ENCODE peak calls at places on chromosome 10, in six cellular contexts. One of them, this sample, is unnamed.

GRCh38 chr10:118272090-118272775 is 69.9 kb downstream of the FAM204A start:
- DNase-seq in PC-9: no peak
- DNase-seq in cardiac muscle cell: peak; percentile 21
- DNase-seq in BJ: peak; percentile 5
- DNase-seq in BE2C: no peak
- DNase-seq in GM13976: no peak
- DNase-seq in this sample: no peak

GRCh38 chr10:5640036-5640435 is 26.4 kb downstream of the ASB13 start:
- DNase-seq in PC-9: no peak
- DNase-seq in cardiac muscle cell: no peak
- DNase-seq in BJ: no peak
- DNase-seq in BE2C: no peak
- DNase-seq in GM13976: no peak
- DNase-seq in this sample: no peak

GRCh38 chr10:18100664-18101063 is 39.6 kb upstream of the CACNB2 start:
- DNase-seq in PC-9: no peak
- DNase-seq in cardiac muscle cell: peak; percentile 30
- DNase-seq in BJ: no peak
- DNase-seq in BE2C: no peak
- DNase-seq in GM13976: no peak
- DNase-seq in this sample: no peak

GRCh38 chr10:134205-134742 is 981 bp upstream of the ZMYND11 start:
- DNase-seq in PC-9: no peak
- DNase-seq in cardiac muscle cell: no peak
- DNase-seq in BJ: no peak
- DNase-seq in BE2C: no peak
- DNase-seq in GM13976: no peak
- DNase-seq in this sample: no peak

GRCh38 chr10:82969405-82969804 is 1094.4 kb downstream of the NRG3 start:
- DNase-seq in PC-9: no peak
- DNase-seq in cardiac muscle cell: peak; percentile 56
- DNase-seq in BJ: no peak
- DNase-seq in BE2C: no peak
- DNase-seq in GM13976: peak; percentile 8
- DNase-seq in this sample: no peak

GRCh38 chr10:121104476-121105111 is 253.4 kb downstream of the WDR11 start:
- DNase-seq in PC-9: no peak
- DNase-seq in cardiac muscle cell: no peak
- DNase-seq in BJ: no peak
- DNase-seq in BE2C: no peak
- DNase-seq in GM13976: no peak
- DNase-seq in this sample: no peak

GRCh38 chr10:12459338-12459737 is 110.0 kb downstream of the CAMK1D start:
- DNase-seq in PC-9: no peak
- DNase-seq in cardiac muscle cell: no peak
- DNase-seq in BJ: no peak
- DNase-seq in BE2C: no peak
- DNase-seq in GM13976: no peak
- DNase-seq in this sample: no peak

GRCh38 chr10:97823734-97824133 is 25.9 kb upstream of the GOLGA7B start:
- DNase-seq in PC-9: no peak
- DNase-seq in cardiac muscle cell: no peak
- DNase-seq in BJ: no peak
- DNase-seq in BE2C: no peak
- DNase-seq in GM13976: no peak
- DNase-seq in this sample: no peak

GRCh38 chr10:89078729-89079672 is 88.4 kb downstream of the FAS start:
- DNase-seq in PC-9: no peak
- DNase-seq in cardiac muscle cell: peak; percentile 27
- DNase-seq in BJ: peak; percentile 35
- DNase-seq in BE2C: no peak
- DNase-seq in GM13976: no peak
- DNase-seq in this sample: no peak

GRCh38 chr10:7610651-7611389 is 55.9 kb downstream of the ITIH5 start:
- DNase-seq in PC-9: no peak
- DNase-seq in cardiac muscle cell: peak; percentile 96
- DNase-seq in BJ: peak; percentile 96
- DNase-seq in BE2C: no peak
- DNase-seq in GM13976: no peak
- DNase-seq in this sample: no peak

GRCh38 chr10:100774223-100774622 is 28.8 kb downstream of the PAX2 start:
- DNase-seq in PC-9: no peak
- DNase-seq in cardiac muscle cell: no peak
- DNase-seq in BJ: no peak
- DNase-seq in BE2C: no peak
- DNase-seq in GM13976: no peak
- DNase-seq in this sample: no peak

GRCh38 chr10:28137907-28138880 is 139.3 kb upstream of the ODAD2 start:
- DNase-seq in PC-9: no peak
- DNase-seq in cardiac muscle cell: peak; percentile 18
- DNase-seq in BJ: peak; percentile 97
- DNase-seq in BE2C: no peak
- DNase-seq in GM13976: no peak
- DNase-seq in this sample: no peak

GRCh38 chr10:28130267-28130666 is 131.4 kb upstream of the ODAD2 start:
- DNase-seq in PC-9: no peak
- DNase-seq in cardiac muscle cell: peak; percentile 40
- DNase-seq in BJ: peak; percentile 50
- DNase-seq in BE2C: no peak
- DNase-seq in GM13976: no peak
- DNase-seq in this sample: no peak

GRCh38 chr10:28139138-28139537 is 140.3 kb upstream of the ODAD2 start:
- DNase-seq in PC-9: no peak
- DNase-seq in cardiac muscle cell: peak; percentile 9
- DNase-seq in BJ: no peak
- DNase-seq in BE2C: no peak
- DNase-seq in GM13976: no peak
- DNase-seq in this sample: no peak

GRCh38 chr10:28135258-28135657 is 136.4 kb upstream of the ODAD2 start:
- DNase-seq in PC-9: no peak
- DNase-seq in cardiac muscle cell: peak; percentile 17
- DNase-seq in BJ: no peak
- DNase-seq in BE2C: no peak
- DNase-seq in GM13976: no peak
- DNase-seq in this sample: no peak
- TF ChIP-seq CTCF in PC-9: no peak
- TF ChIP-seq CTCF in cardiac muscle cell: peak; percentile 13
- TF ChIP-seq CTCF in BJ: peak; percentile 27
- TF ChIP-seq CTCF in BE2C: no peak
- TF ChIP-seq CTCF in GM13976: no peak
- TF ChIP-seq CTCF in this sample: no peak

DNA sequence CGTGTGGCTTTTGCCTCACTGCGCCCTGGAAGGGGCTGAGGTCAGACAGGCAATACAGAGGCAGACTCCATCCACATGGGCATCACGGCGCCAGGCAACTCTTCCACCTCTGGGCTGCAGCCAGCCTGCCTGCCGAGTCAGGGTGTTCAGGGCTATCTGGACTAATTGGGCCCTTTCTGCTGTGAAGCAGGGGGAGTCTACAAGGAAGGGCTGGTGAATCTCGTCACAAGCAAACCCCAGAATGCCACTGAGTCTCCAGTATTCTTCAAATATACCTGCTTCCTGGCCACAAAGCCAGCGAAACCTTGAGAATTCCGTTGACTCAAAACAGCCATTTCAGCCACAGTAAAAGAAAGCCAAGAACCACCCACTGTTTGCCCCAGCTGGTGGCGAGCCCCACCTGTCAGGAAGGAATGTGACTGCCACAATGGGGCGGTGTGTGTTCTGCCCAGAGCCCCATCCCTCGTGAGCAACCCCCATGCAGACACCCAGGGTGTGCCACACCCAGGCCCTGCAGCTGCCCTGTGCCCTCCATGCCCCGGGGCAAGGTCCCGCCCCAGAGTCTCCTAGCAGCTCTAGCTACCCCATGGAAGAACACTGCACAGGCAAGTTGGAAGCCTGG is 117.3 kb downstream of the FAM53B start:
- DNase-seq in PC-9: peak; percentile 94
- DNase-seq in cardiac muscle cell: no peak
- DNase-seq in BJ: no peak
- DNase-seq in BE2C: no peak
- DNase-seq in GM13976: no peak
- DNase-seq in this sample: peak; percentile 77
- TF ChIP-seq CTCF in PC-9: no peak
- TF ChIP-seq CTCF in cardiac muscle cell: no peak
- TF ChIP-seq CTCF in BJ: no peak
- TF ChIP-seq CTCF in BE2C: no peak
- TF ChIP-seq CTCF in GM13976: no peak
- TF ChIP-seq CTCF in this sample: no peak

GRCh38 chr10:24544776-24545175 is 178.9 kb downstream of the ARHGAP21 start:
- DNase-seq in PC-9: no peak
- DNase-seq in cardiac muscle cell: no peak
- DNase-seq in BJ: no peak
- DNase-seq in BE2C: no peak
- DNase-seq in GM13976: no peak
- DNase-seq in this sample: no peak
- TF ChIP-seq CTCF in PC-9: no peak
- TF ChIP-seq CTCF in cardiac muscle cell: no peak
- TF ChIP-seq CTCF in BJ: no peak
- TF ChIP-seq CTCF in BE2C: no peak
- TF ChIP-seq CTCF in GM13976: no peak
- TF ChIP-seq CTCF in this sample: no peak

GRCh38 chr10:29026802-29027201 is 262.1 kb upstream of the LYZL1 start:
- DNase-seq in PC-9: no peak
- DNase-seq in cardiac muscle cell: no peak
- DNase-seq in BJ: no peak
- DNase-seq in BE2C: no peak
- DNase-seq in GM13976: no peak
- DNase-seq in this sample: no peak

GRCh38 chr10:29023678-29024077 is 265.2 kb upstream of the LYZL1 start:
- DNase-seq in PC-9: no peak
- DNase-seq in cardiac muscle cell: no peak
- DNase-seq in BJ: no peak
- DNase-seq in BE2C: no peak
- DNase-seq in GM13976: no peak
- DNase-seq in this sample: no peak

GRCh38 chr10:29028486-29028885 is 260.4 kb upstream of the LYZL1 start:
- DNase-seq in PC-9: no peak
- DNase-seq in cardiac muscle cell: no peak
- DNase-seq in BJ: no peak
- DNase-seq in BE2C: no peak
- DNase-seq in GM13976: no peak
- DNase-seq in this sample: no peak

GRCh38 chr10:29022513-29022912 is 266.4 kb upstream of the LYZL1 start:
- DNase-seq in PC-9: no peak
- DNase-seq in cardiac muscle cell: no peak
- DNase-seq in BJ: no peak
- DNase-seq in BE2C: peak; percentile 29
- DNase-seq in GM13976: no peak
- DNase-seq in this sample: no peak

GRCh38 chr10:29026065-29026797 is 262.6 kb upstream of the LYZL1 start:
- DNase-seq in PC-9: no peak
- DNase-seq in cardiac muscle cell: no peak
- DNase-seq in BJ: no peak
- DNase-seq in BE2C: no peak
- DNase-seq in GM13976: no peak
- DNase-seq in this sample: no peak
- TF ChIP-seq CTCF in PC-9: no peak
- TF ChIP-seq CTCF in cardiac muscle cell: no peak
- TF ChIP-seq CTCF in BJ: no peak
- TF ChIP-seq CTCF in BE2C: no peak
- TF ChIP-seq CTCF in GM13976: no peak
- TF ChIP-seq CTCF in this sample: no peak

GRCh38 chr10:38163617-38164016 is 69.5 kb downstream of the ZNF37A start:
- DNase-seq in PC-9: no peak
- DNase-seq in cardiac muscle cell: no peak
- DNase-seq in BJ: no peak
- DNase-seq in BE2C: no peak
- DNase-seq in GM13976: no peak
- DNase-seq in this sample: no peak

GRCh38 chr10:38157270-38157685 is 63.1 kb downstream of the ZNF37A start:
- DNase-seq in PC-9: no peak
- DNase-seq in cardiac muscle cell: no peak
- DNase-seq in BJ: no peak
- DNase-seq in BE2C: no peak
- DNase-seq in GM13976: no peak
- DNase-seq in this sample: no peak

GRCh38 chr10:38156416-38157269 is 62.5 kb downstream of the ZNF37A start:
- DNase-seq in PC-9: no peak
- DNase-seq in cardiac muscle cell: no peak
- DNase-seq in BJ: no peak
- DNase-seq in BE2C: no peak
- DNase-seq in GM13976: peak; percentile 4
- DNase-seq in this sample: no peak

DNA sequence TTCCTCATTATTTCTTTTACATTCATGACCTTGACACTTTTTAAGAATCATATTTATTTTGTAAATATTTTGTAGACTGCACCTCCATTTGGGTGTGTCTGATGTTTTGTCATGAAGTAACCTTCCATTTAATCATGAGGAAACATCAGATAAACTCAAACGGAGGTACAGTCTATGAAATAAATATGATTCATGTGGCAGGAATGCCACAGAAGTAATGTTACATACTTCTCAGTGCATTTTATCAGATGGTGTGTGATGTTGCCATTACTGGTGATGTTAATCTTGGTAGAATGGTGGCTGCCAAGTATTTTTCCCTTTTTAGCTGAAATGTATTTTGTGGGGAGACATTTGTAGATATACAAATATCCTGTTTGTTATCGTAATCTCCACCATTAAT is 64.9 kb downstream of the ZNF37A start:
- DNase-seq in PC-9: no peak
- DNase-seq in cardiac muscle cell: no peak
- DNase-seq in BJ: no peak
- DNase-seq in BE2C: no peak
- DNase-seq in GM13976: no peak
- DNase-seq in this sample: no peak
- TF ChIP-seq CTCF in PC-9: no peak
- TF ChIP-seq CTCF in cardiac muscle cell: no peak
- TF ChIP-seq CTCF in BJ: no peak
- TF ChIP-seq CTCF in BE2C: no peak
- TF ChIP-seq CTCF in GM13976: no peak
- TF ChIP-seq CTCF in this sample: no peak

GRCh38 chr10:72253002-72253401 is 20.7 kb upstream of the DDIT4 start:
- DNase-seq in PC-9: no peak
- DNase-seq in cardiac muscle cell: no peak
- DNase-seq in BJ: no peak
- DNase-seq in BE2C: no peak
- DNase-seq in GM13976: no peak
- DNase-seq in this sample: no peak

GRCh38 chr10:72257051-72257892 is 16.5 kb upstream of the DDIT4 start:
- DNase-seq in PC-9: no peak
- DNase-seq in cardiac muscle cell: peak; percentile 40
- DNase-seq in BJ: no peak
- DNase-seq in BE2C: no peak
- DNase-seq in GM13976: peak; percentile 69
- DNase-seq in this sample: no peak

GRCh38 chr10:72255977-72256729 is 17.6 kb upstream of the DDIT4 start:
- DNase-seq in PC-9: no peak
- DNase-seq in cardiac muscle cell: no peak
- DNase-seq in BJ: no peak
- DNase-seq in BE2C: no peak
- DNase-seq in GM13976: no peak
- DNase-seq in this sample: no peak

GRCh38 chr10:72251635-72252034 is 22.1 kb upstream of the DDIT4 start:
- DNase-seq in PC-9: no peak
- DNase-seq in cardiac muscle cell: no peak
- DNase-seq in BJ: no peak
- DNase-seq in BE2C: no peak
- DNase-seq in GM13976: no peak
- DNase-seq in this sample: no peak

GRCh38 chr10:72254891-72255568 is 18.7 kb upstream of the DDIT4 start:
- DNase-seq in PC-9: peak; percentile 59
- DNase-seq in cardiac muscle cell: peak; percentile 90
- DNase-seq in BJ: no peak
- DNase-seq in BE2C: peak; percentile 72
- DNase-seq in GM13976: peak; percentile 54
- DNase-seq in this sample: peak; percentile 83
- TF ChIP-seq CTCF in PC-9: no peak
- TF ChIP-seq CTCF in cardiac muscle cell: peak; percentile 8
- TF ChIP-seq CTCF in BJ: no peak
- TF ChIP-seq CTCF in BE2C: no peak
- TF ChIP-seq CTCF in GM13976: no peak
- TF ChIP-seq CTCF in this sample: no peak